ENCODE peak calls at places on chromosomes 6 and 20, in four cellular contexts. One of them, this sample, is unnamed.

GRCh38 chr6:52976149-52976548 is 18.9 kb downstream of the GSTA4 start:
- DNase-seq in AG04450: no peak
- DNase-seq in Panc1: no peak
- DNase-seq in CD8-positive, alpha-beta T cell: no peak
- DNase-seq in this sample: no peak

GRCh38 chr6:126919947-126920346 is 198.5 kb upstream of the RSPO3 start:
- DNase-seq in AG04450: peak
- DNase-seq in Panc1: no peak
- DNase-seq in CD8-positive, alpha-beta T cell: no peak
- DNase-seq in this sample: peak

GRCh38 chr6:27812078-27812804 is 100.0 kb downstream of the OR2B2 start:
- DNase-seq in AG04450: no peak
- DNase-seq in Panc1: no peak
- DNase-seq in CD8-positive, alpha-beta T cell: no peak
- DNase-seq in this sample: no peak

GRCh38 chr20:43840382-43841070 is 74.1 kb upstream of the TOX2 start:
- DNase-seq in AG04450: no peak
- DNase-seq in Panc1: no peak
- DNase-seq in CD8-positive, alpha-beta T cell: peak
- DNase-seq in this sample: peak

GRCh38 chr6:44650947-44651346 is 263.4 kb downstream of the CDC5L start:
- DNase-seq in AG04450: no peak
- DNase-seq in Panc1: no peak
- DNase-seq in CD8-positive, alpha-beta T cell: no peak
- DNase-seq in this sample: no peak

GRCh38 chr6:14009416-14009815 is 84.7 kb downstream of the RNF182 start:
- DNase-seq in AG04450: no peak
- DNase-seq in Panc1: no peak
- DNase-seq in CD8-positive, alpha-beta T cell: no peak
- DNase-seq in this sample: no peak

GRCh38 chr6:170209354-170210025 is 81.4 kb downstream of the DLL1 start:
- DNase-seq in AG04450: no peak
- DNase-seq in Panc1: no peak
- DNase-seq in CD8-positive, alpha-beta T cell: no peak
- DNase-seq in this sample: no peak

GRCh38 chr6:108559884-108560462 is 744 bp upstream of the FOXO3 start:
- DNase-seq in AG04450: no peak
- DNase-seq in Panc1: no peak
- DNase-seq in CD8-positive, alpha-beta T cell: no peak
- DNase-seq in this sample: peak

GRCh38 chr6:162249907-162250642 is 477.5 kb downstream of the PRKN start:
- DNase-seq in AG04450: no peak
- DNase-seq in Panc1: no peak
- DNase-seq in CD8-positive, alpha-beta T cell: no peak
- DNase-seq in this sample: no peak

GRCh38 chr6:104182811-104183210 is 676.9 kb downstream of the HACE1 start:
- DNase-seq in AG04450: no peak
- DNase-seq in Panc1: no peak
- DNase-seq in CD8-positive, alpha-beta T cell: no peak
- DNase-seq in this sample: peak

GRCh38 chr6:3913077-3913957 is 64.1 kb downstream of the FAM50B start:
- DNase-seq in AG04450: peak
- DNase-seq in Panc1: peak
- DNase-seq in CD8-positive, alpha-beta T cell: no peak
- DNase-seq in this sample: peak

GRCh38 chr20:50670126-50670862 is 21.0 kb downstream of the RIPOR3 start:
- DNase-seq in AG04450: no peak
- DNase-seq in Panc1: peak
- DNase-seq in CD8-positive, alpha-beta T cell: no peak
- DNase-seq in this sample: no peak

GRCh38 chr6:38636027-38636426 is 3.7 kb downstream of the BTBD9 start:
- DNase-seq in AG04450: no peak
- DNase-seq in Panc1: no peak
- DNase-seq in CD8-positive, alpha-beta T cell: no peak
- DNase-seq in this sample: no peak

GRCh38 chr6:46993846-46994245 is 48.3 kb downstream of the ADGRF1 start:
- DNase-seq in AG04450: peak
- DNase-seq in Panc1: peak
- DNase-seq in CD8-positive, alpha-beta T cell: no peak
- DNase-seq in this sample: peak

GRCh38 chr20:54219751-54220426 is 12.0 kb downstream of the PFDN4 start:
- DNase-seq in AG04450: no peak
- DNase-seq in Panc1: no peak
- DNase-seq in CD8-positive, alpha-beta T cell: no peak
- DNase-seq in this sample: peak

GRCh38 chr6:170388113-170388512 is 81.6 kb downstream of the FAM120B start:
- DNase-seq in AG04450: no peak
- DNase-seq in Panc1: no peak
- DNase-seq in CD8-positive, alpha-beta T cell: no peak
- DNase-seq in this sample: peak

GRCh38 chr6:44056392-44057237 is 70.6 kb downstream of the MRPL14 start:
- DNase-seq in AG04450: peak
- DNase-seq in Panc1: no peak
- DNase-seq in CD8-positive, alpha-beta T cell: no peak
- DNase-seq in this sample: peak

GRCh38 chr20:6008254-6008653 is 45.6 kb downstream of the LRRN4 start:
- DNase-seq in AG04450: peak
- DNase-seq in Panc1: no peak
- DNase-seq in CD8-positive, alpha-beta T cell: no peak
- DNase-seq in this sample: peak
- H3K4me3 ChIP-seq in AG04450: peak
- H3K4me3 ChIP-seq in Panc1: no peak
- H3K4me3 ChIP-seq in CD8-positive, alpha-beta T cell: no peak
- H3K4me3 ChIP-seq in this sample: peak

DNA sequence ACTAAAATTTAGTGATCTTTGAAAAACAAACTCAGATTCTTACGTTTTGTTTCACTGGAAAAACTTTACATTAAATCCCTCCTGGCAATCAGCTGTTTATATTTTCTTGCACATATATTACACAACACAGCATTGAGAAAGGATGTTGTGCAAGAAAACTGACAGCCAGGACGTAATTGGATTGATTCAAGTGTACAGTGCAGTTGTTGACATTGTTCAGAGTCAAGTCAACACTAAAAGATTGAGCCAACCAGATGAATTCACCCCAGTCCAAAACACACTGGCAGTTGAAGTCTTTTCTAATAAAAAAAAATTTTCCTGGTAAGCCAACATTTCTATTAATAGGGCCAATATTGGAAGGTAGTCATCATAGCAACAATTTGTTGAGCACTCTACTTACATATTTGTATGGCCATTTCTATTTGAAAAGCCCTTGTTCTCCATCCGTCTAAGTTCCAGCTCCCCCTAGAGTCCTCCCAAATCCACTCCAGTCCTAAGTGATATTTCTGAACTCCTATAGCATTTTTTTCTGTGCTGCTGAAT is 20.9 kb upstream of the VNN1 start:
- DNase-seq in AG04450: peak
- DNase-seq in Panc1: peak
- DNase-seq in CD8-positive, alpha-beta T cell: no peak
- DNase-seq in this sample: peak
- TF ChIP-seq CTCF in AG04450: peak
- TF ChIP-seq CTCF in Panc1: peak
- TF ChIP-seq CTCF in CD8-positive, alpha-beta T cell: no peak
- TF ChIP-seq CTCF in this sample: peak

GRCh38 chr20:10673176-10673830 is 496 bp downstream of the JAG1 start:
- DNase-seq in AG04450: no peak
- DNase-seq in Panc1: no peak
- DNase-seq in CD8-positive, alpha-beta T cell: no peak
- DNase-seq in this sample: no peak

GRCh38 chr20:10673831-10674683 is at the start of gene JAG1:
- DNase-seq in AG04450: peak
- DNase-seq in Panc1: peak
- DNase-seq in CD8-positive, alpha-beta T cell: peak
- DNase-seq in this sample: peak

GRCh38 chr20:10674684-10675455 is 1.1 kb upstream of the JAG1 start:
- DNase-seq in AG04450: no peak
- DNase-seq in Panc1: no peak
- DNase-seq in CD8-positive, alpha-beta T cell: no peak
- DNase-seq in this sample: peak

GRCh38 chr20:10676518-10676917 is 2.7 kb upstream of the JAG1 start:
- DNase-seq in AG04450: no peak
- DNase-seq in Panc1: no peak
- DNase-seq in CD8-positive, alpha-beta T cell: no peak
- DNase-seq in this sample: no peak

GRCh38 chr20:10675456-10675848 is 1.7 kb upstream of the JAG1 start:
- DNase-seq in AG04450: no peak
- DNase-seq in Panc1: no peak
- DNase-seq in CD8-positive, alpha-beta T cell: no peak
- DNase-seq in this sample: no peak
- H3K4me3 ChIP-seq in AG04450: peak
- H3K4me3 ChIP-seq in Panc1: peak
- H3K4me3 ChIP-seq in CD8-positive, alpha-beta T cell: no peak
- H3K4me3 ChIP-seq in this sample: peak

GRCh38 chr6:2766767-2767314 is 1.6 kb downstream of the WRNIP1 start:
- DNase-seq in AG04450: no peak
- DNase-seq in Panc1: no peak
- DNase-seq in CD8-positive, alpha-beta T cell: no peak
- DNase-seq in this sample: peak
- TF ChIP-seq CTCF in AG04450: no peak
- TF ChIP-seq CTCF in Panc1: no peak
- TF ChIP-seq CTCF in CD8-positive, alpha-beta T cell: no peak
- TF ChIP-seq CTCF in this sample: no peak

GRCh38 chr20:20956586-20956985 is 149.6 kb downstream of the LINC00237 start:
- DNase-seq in AG04450: no peak
- DNase-seq in Panc1: no peak
- DNase-seq in CD8-positive, alpha-beta T cell: no peak
- DNase-seq in this sample: no peak

GRCh38 chr20:20950620-20951019 is 155.5 kb downstream of the LINC00237 start:
- DNase-seq in AG04450: no peak
- DNase-seq in Panc1: no peak
- DNase-seq in CD8-positive, alpha-beta T cell: no peak
- DNase-seq in this sample: no peak

GRCh38 chr20:20955837-20956236 is 150.3 kb downstream of the LINC00237 start:
- DNase-seq in AG04450: no peak
- DNase-seq in Panc1: no peak
- DNase-seq in CD8-positive, alpha-beta T cell: no peak
- DNase-seq in this sample: no peak

GRCh38 chr20:20953738-20954657 is 152.2 kb downstream of the LINC00237 start:
- DNase-seq in AG04450: no peak
- DNase-seq in Panc1: no peak
- DNase-seq in CD8-positive, alpha-beta T cell: no peak
- DNase-seq in this sample: no peak
- H3K4me3 ChIP-seq in AG04450: no peak
- H3K4me3 ChIP-seq in Panc1: no peak
- H3K4me3 ChIP-seq in CD8-positive, alpha-beta T cell: no peak
- H3K4me3 ChIP-seq in this sample: no peak

DNA sequence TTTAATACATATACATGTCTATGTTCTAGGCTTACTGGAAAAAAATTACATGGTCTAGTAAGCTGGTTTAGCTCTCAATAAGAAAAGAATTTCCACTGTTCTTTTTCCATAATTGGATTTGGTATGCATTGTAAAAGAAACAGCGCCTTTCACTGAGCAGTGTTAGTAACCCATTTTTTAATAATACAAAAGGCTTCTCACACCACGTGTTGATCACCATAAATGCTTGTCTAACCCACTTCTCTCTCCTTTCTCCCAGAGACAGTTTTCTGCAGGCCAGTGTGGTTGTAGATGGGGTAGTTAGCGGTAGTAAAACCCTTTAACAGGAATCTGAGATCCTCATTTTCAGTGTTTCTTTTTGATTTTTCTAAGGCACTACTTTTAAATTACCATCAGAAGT is 348.7 kb upstream of the MANEA start:
- DNase-seq in AG04450: no peak
- DNase-seq in Panc1: no peak
- DNase-seq in CD8-positive, alpha-beta T cell: no peak
- DNase-seq in this sample: no peak
- TF ChIP-seq CTCF in AG04450: no peak
- TF ChIP-seq CTCF in Panc1: no peak
- TF ChIP-seq CTCF in CD8-positive, alpha-beta T cell: no peak
- TF ChIP-seq CTCF in this sample: no peak

GRCh38 chr20:39480644-39481043 is 518.5 kb downstream of the DHX35 start:
- DNase-seq in AG04450: no peak
- DNase-seq in Panc1: no peak
- DNase-seq in CD8-positive, alpha-beta T cell: no peak
- DNase-seq in this sample: no peak
- H3K4me3 ChIP-seq in AG04450: no peak
- H3K4me3 ChIP-seq in Panc1: no peak
- H3K4me3 ChIP-seq in CD8-positive, alpha-beta T cell: no peak
- H3K4me3 ChIP-seq in this sample: no peak

This sample was measured in foreskin fibroblast.